ENCODE peak calls at places on chromosome 16, in four cellular contexts. D is IMR-90, I is adipocyte, H is neuronal stem cell. K is an unnamed sample. For H3K4me1, the result is how much of the 10 kb centered on the place peaks cover.

GRCh38 chr16:67006930-67007658 is 18.7 kb downstream of the CES4A start:
- DNase-seq in I (no peak), D (peak), H (no peak), K (no peak)

GRCh38 chr16:60107467-60107866 is 1373.4 kb upstream of the GOT2 start:
- DNase-seq in I (no peak), D (no peak), H (no peak), K (no peak)

GRCh38 chr16:1941924-1942809 is 832 bp downstream of the MSRB1 start:
- DNase-seq in D (no peak), H (no peak), I (peak), K (no peak)

GRCh38 chr16:82754716-82755513 is 128.1 kb downstream of the CDH13 start:
- DNase-seq in I (no peak), H (no peak), D (no peak), K (no peak)

GRCh38 chr16:3095869-3096268 is 3.2 kb downstream of the ZSCAN10 start:
- DNase-seq in D (no peak), H (no peak), I (peak), K (peak)

GRCh38 chr16:47026947-47027346 is 53.5 kb upstream of the DNAJA2 start:
- DNase-seq in H (no peak), I (no peak), D (no peak), K (no peak)

GRCh38 chr16:89073346-89074221 is 20.1 kb upstream of the ACSF3 start:
- DNase-seq in H (no peak), D (no peak), I (no peak), K (no peak)

GRCh38 chr16:29315916-29316517 is 90.5 kb downstream of the NPIPB11 start:
- DNase-seq in D (no peak), H (peak), I (no peak), K (no peak)

GRCh38 chr16:11330526-11331237 is 14.6 kb upstream of the RMI2 start:
- DNase-seq in H (no peak), D (no peak), I (no peak), K (no peak)

GRCh38 chr16:79509221-79509631 is 91.3 kb downstream of the MAF start:
- DNase-seq in H (no peak), I (no peak), D (no peak), K (no peak)

GRCh38 chr16:55503726-55504553 is 4.9 kb upstream of the LPCAT2 start:
- DNase-seq in H (no peak), D (no peak), I (no peak), K (no peak)

GRCh38 chr16:79776243-79776884 is 175.8 kb upstream of the MAF start:
- DNase-seq in H (no peak), I (peak), D (no peak), K (no peak)

GRCh38 chr16:76204249-76204648 is 73.0 kb upstream of the CNTNAP4 start:
- DNase-seq in I (no peak), D (no peak), H (no peak), K (no peak)

GRCh38 chr16:11743308-11744074 is 834 bp upstream of the TXNDC11 start:
- DNase-seq in I (peak), H (no peak), D (peak), K (peak)

GRCh38 chr16:80174416-80174815 is 366.4 kb upstream of the DYNLRB2 start:
- DNase-seq in D (peak), I (peak), H (no peak), K (no peak)

GRCh38 chr16:87996962-87997880 is 46.0 kb downstream of the BANP start:
- DNase-seq in D (no peak), I (no peak), H (no peak), K (no peak)

GRCh38 chr16:20774703-20775362 is 11.0 kb downstream of the ACSM3 start:
- DNase-seq in H (peak), D (peak), I (peak), K (peak)

GRCh38 chr16:47848481-47849109 is 307.2 kb downstream of the ABCC12 start:
- DNase-seq in D (peak), H (peak), I (peak), K (no peak)

GRCh38 chr16:12092347-12092882 is 115.9 kb downstream of the SNX29 start:
- DNase-seq in I (peak), D (peak), H (no peak), K (no peak)

GRCh38 chr16:80910434-80910833 is 96.3 kb downstream of the CMC2 start:
- DNase-seq in H (no peak), D (no peak), I (no peak), K (no peak)

GRCh38 chr16:4892356-4893102 is 44.4 kb downstream of the PPL start:
- DNase-seq in H (no peak), D (peak), I (peak), K (peak)

GRCh38 chr16:81896902-81897301 is 114.4 kb downstream of the SDR42E1 start:
- DNase-seq in H (no peak), I (no peak), D (no peak), K (no peak)

GRCh38 chr16:3938843-3939624 is 58.5 kb upstream of the CREBBP start:
- DNase-seq in H (peak), D (peak), I (peak), K (peak)

GRCh38 chr16:80599466-80599865 is 58.7 kb downstream of the DYNLRB2 start:
- DNase-seq in H (no peak), D (peak), I (no peak), K (no peak)

GRCh38 chr16:75248536-75249380 is 2.7 kb downstream of the BCAR1 start:
- DNase-seq in D (no peak), I (no peak), H (no peak), K (no peak)

GRCh38 chr16:62135903-62136302 is 99.7 kb upstream of the CDH8 start:
- DNase-seq in H (no peak), I (no peak), D (no peak), K (no peak)

GRCh38 chr16:75193730-75194444 is 13.1 kb downstream of the CTRB2 start:
- DNase-seq in H (no peak), I (no peak), D (no peak), K (no peak)

GRCh38 chr16:84600343-84601229 is 17.3 kb downstream of the COTL1 start:
- DNase-seq in I (peak), D (peak), H (no peak), K (no peak)
- H3K4me1 ChIP-seq in I (half or more), D (half or more), H (half or more), K (under half)

GRCh38 chr16:23058576-23058975 is 90.7 kb downstream of the USP31 start:
- DNase-seq in I (no peak), D (no peak), H (no peak), K (no peak)

GRCh38 chr16:23060458-23061320 is 88.6 kb downstream of the USP31 start:
- DNase-seq in D (peak), H (peak), I (peak), K (peak)

GRCh38 chr16:23057013-23057596 is 92.1 kb downstream of the USP31 start:
- DNase-seq in H (no peak), D (no peak), I (no peak), K (no peak)

GRCh38 chr16:23061669-23062068 is 87.6 kb downstream of the USP31 start:
- DNase-seq in H (no peak), D (peak), I (peak), K (no peak)

DNA sequence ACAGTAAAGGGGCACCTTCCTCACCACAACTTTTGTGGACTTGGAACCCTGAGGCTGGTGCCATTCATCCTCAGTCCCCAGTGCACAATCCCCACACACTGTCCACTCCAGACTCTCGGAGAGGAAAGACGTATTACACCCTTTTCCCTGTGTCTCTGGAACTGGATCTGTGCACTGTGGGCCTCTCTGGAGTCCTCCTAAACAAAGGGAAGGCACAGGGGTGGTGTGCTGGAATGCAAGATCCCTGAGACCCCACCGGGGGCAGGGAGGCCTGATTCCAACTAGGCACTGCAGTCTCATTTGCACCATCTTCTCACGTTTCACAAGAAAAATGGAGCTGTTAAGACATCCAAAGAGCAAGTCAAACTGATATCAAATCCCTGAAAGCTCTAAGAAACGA is 89.8 kb downstream of the USP31 start:
- DNase-seq in H (no peak), I (no peak), D (no peak), K (no peak)
- H3K4me1 ChIP-seq in H (under half), I (under half), D (under half), K (under half)

DNA sequence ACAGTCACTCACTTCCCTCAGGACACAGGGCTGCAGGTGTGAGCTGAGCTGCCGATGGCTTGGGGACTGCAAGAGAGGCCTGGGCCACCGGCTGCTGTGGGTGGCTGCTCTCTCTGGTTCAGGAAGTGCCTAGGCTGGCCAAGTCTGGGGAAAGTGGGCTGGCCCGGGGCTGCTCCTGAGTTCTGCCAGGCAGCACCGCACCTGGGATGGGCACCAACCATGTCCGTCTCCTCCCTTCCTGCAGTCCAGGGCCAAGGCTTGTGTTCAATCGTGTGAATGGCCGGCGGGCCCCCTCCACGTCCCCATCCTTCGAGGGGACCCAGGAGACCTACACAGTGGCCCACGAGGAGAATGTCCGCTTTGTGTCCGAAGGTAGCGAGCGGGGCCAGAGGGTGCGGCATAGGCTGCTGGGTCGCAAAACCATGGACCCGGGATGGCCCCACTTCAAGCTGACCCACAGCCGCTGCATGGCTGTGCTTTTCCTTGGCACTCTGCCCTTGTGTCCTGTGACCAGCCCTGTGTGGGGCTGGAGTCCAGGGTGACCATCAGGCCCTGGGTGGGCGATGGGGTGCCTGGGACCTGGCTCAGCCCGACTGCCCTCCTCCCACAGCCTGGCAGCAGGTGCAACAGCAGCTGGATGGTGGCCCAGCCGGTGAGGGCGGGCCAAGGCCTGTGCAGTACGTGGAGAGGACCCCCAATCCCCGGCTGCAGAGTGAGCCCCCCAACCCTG is 1.8 kb upstream of the WDR90 start:
- DNase-seq in D (no peak), I (no peak), H (no peak), K (no peak)
- H3K4me1 ChIP-seq in D (under half), I (under half), H (under half), K (under half)

DNA sequence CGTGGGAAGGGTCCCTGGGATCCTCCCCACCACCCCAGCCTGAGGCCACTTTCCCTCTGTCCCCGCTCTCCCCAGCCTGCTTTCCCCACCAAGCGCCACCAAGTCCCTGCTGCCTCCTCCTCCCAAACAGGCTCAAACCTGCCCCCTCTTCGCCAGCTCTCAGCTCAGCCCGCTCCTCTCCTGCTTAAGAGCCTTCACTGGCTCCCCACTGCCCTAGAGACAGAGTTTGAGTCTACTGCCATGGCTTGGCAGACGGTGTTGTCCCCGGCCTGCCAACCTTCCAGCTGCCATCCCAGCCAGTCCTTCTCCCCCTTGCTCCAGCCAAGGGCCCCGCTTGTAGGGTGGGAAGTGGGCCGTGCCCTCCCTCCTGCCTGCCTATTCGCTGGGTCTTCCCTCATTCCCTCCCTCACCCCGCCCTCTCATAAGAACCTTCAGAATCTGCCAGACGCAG is 11.1 kb downstream of the IL4R start:
- DNase-seq in H (no peak), I (no peak), D (no peak), K (no peak)
- H3K4me1 ChIP-seq in H (under half), I (under half), D (under half), K (under half)